ENCODE peak calls at places on chromosomes 6 and 20, in four cellular contexts. One of them, this sample, is unnamed.

GRCh38 chr6:7758456-7758855 is 32.6 kb downstream of the BMP6 start:
- DNase-seq in fibroblast of the aortic adventitia: peak
- DNase-seq in HCT116: peak
- DNase-seq in right atrium auricular region: no peak
- DNase-seq in this sample: no peak

GRCh38 chr20:37276494-37277252 is 12.8 kb upstream of the MANBAL start:
- DNase-seq in fibroblast of the aortic adventitia: peak
- DNase-seq in HCT116: no peak
- DNase-seq in right atrium auricular region: no peak
- DNase-seq in this sample: no peak

GRCh38 chr6:15654250-15654649 is 8.6 kb downstream of the DTNBP1 start:
- DNase-seq in fibroblast of the aortic adventitia: no peak
- DNase-seq in HCT116: no peak
- DNase-seq in right atrium auricular region: no peak
- DNase-seq in this sample: no peak

GRCh38 chr6:79686698-79687309 is 55.7 kb downstream of the SH3BGRL2 start:
- DNase-seq in fibroblast of the aortic adventitia: no peak
- DNase-seq in HCT116: no peak
- DNase-seq in right atrium auricular region: no peak
- DNase-seq in this sample: no peak

GRCh38 chr6:169238766-169239165 is 14.9 kb downstream of the THBS2 start:
- DNase-seq in fibroblast of the aortic adventitia: no peak
- DNase-seq in HCT116: no peak
- DNase-seq in right atrium auricular region: no peak
- DNase-seq in this sample: no peak

GRCh38 chr20:21166801-21167200 is 40.9 kb downstream of the KIZ start:
- DNase-seq in fibroblast of the aortic adventitia: no peak
- DNase-seq in HCT116: no peak
- DNase-seq in right atrium auricular region: no peak
- DNase-seq in this sample: no peak

GRCh38 chr6:167760979-167761793 is 65.5 kb upstream of the AFDN start:
- DNase-seq in fibroblast of the aortic adventitia: peak
- DNase-seq in HCT116: no peak
- DNase-seq in right atrium auricular region: peak
- DNase-seq in this sample: no peak

GRCh38 chr20:53872081-53872541 is 198.3 kb downstream of the BCAS1 start:
- DNase-seq in fibroblast of the aortic adventitia: peak
- DNase-seq in HCT116: no peak
- DNase-seq in right atrium auricular region: no peak
- DNase-seq in this sample: no peak

GRCh38 chr6:312704-313485 is 20.6 kb downstream of the DUSP22 start:
- DNase-seq in fibroblast of the aortic adventitia: no peak
- DNase-seq in HCT116: no peak
- DNase-seq in right atrium auricular region: no peak
- DNase-seq in this sample: no peak

GRCh38 chr6:10837692-10837996 is 695 bp downstream of the MAK start:
- DNase-seq in fibroblast of the aortic adventitia: peak
- DNase-seq in HCT116: no peak
- DNase-seq in right atrium auricular region: no peak
- DNase-seq in this sample: no peak

GRCh38 chr6:160960067-160960466 is 31.5 kb upstream of the MAP3K4 start:
- DNase-seq in fibroblast of the aortic adventitia: no peak
- DNase-seq in HCT116: no peak
- DNase-seq in right atrium auricular region: no peak
- DNase-seq in this sample: no peak

GRCh38 chr20:56897318-56897962 is 268.3 kb downstream of the TFAP2C start:
- DNase-seq in fibroblast of the aortic adventitia: no peak
- DNase-seq in HCT116: no peak
- DNase-seq in right atrium auricular region: no peak
- DNase-seq in this sample: no peak

GRCh38 chr20:43548273-43548880 is 10.4 kb upstream of the SGK2 start:
- DNase-seq in fibroblast of the aortic adventitia: no peak
- DNase-seq in HCT116: no peak
- DNase-seq in right atrium auricular region: no peak
- DNase-seq in this sample: no peak

GRCh38 chr6:42962502-42963178 is 2.1 kb downstream of the GNMT start:
- DNase-seq in fibroblast of the aortic adventitia: no peak
- DNase-seq in HCT116: no peak
- DNase-seq in right atrium auricular region: no peak
- DNase-seq in this sample: no peak

GRCh38 chr6:37940074-37940847 is 120.7 kb downstream of the ZFAND3 start:
- DNase-seq in fibroblast of the aortic adventitia: peak
- DNase-seq in HCT116: no peak
- DNase-seq in right atrium auricular region: no peak
- DNase-seq in this sample: no peak

GRCh38 chr20:6768228-6769185 is 1.0 kb downstream of the BMP2 start:
- DNase-seq in fibroblast of the aortic adventitia: peak
- DNase-seq in HCT116: no peak
- DNase-seq in right atrium auricular region: peak
- DNase-seq in this sample: no peak

GRCh38 chr20:37669062-37669772 is 24.6 kb upstream of the CTNNBL1 start:
- DNase-seq in fibroblast of the aortic adventitia: no peak
- DNase-seq in HCT116: no peak
- DNase-seq in right atrium auricular region: no peak
- DNase-seq in this sample: no peak

GRCh38 chr6:134640229-134640628 is 309.7 kb downstream of the ALDH8A1 start:
- DNase-seq in fibroblast of the aortic adventitia: no peak
- DNase-seq in HCT116: no peak
- DNase-seq in right atrium auricular region: no peak
- DNase-seq in this sample: no peak

GRCh38 chr20:11753155-11753554 is 164.5 kb upstream of the BTBD3 start:
- DNase-seq in fibroblast of the aortic adventitia: no peak
- DNase-seq in HCT116: no peak
- DNase-seq in right atrium auricular region: no peak
- DNase-seq in this sample: no peak

GRCh38 chr6:154732538-154732823 is 735 bp upstream of the SCAF8 start:
- DNase-seq in fibroblast of the aortic adventitia: no peak
- DNase-seq in HCT116: no peak
- DNase-seq in right atrium auricular region: no peak
- DNase-seq in this sample: no peak

GRCh38 chr6:45522486-45522885 is 144.8 kb upstream of the SUPT3H start:
- DNase-seq in fibroblast of the aortic adventitia: no peak
- DNase-seq in HCT116: no peak
- DNase-seq in right atrium auricular region: no peak
- DNase-seq in this sample: no peak

GRCh38 chr6:160767019-160767646 is 65.1 kb downstream of the PLG start:
- DNase-seq in fibroblast of the aortic adventitia: peak
- DNase-seq in HCT116: no peak
- DNase-seq in right atrium auricular region: peak
- DNase-seq in this sample: peak

GRCh38 chr20:38167851-38168760 is 3.0 kb upstream of the TGM2 start:
- DNase-seq in fibroblast of the aortic adventitia: peak
- DNase-seq in HCT116: no peak
- DNase-seq in right atrium auricular region: peak
- DNase-seq in this sample: no peak

GRCh38 chr20:23626040-23626620 is 11.6 kb downstream of the CST3 start:
- DNase-seq in fibroblast of the aortic adventitia: no peak
- DNase-seq in HCT116: no peak
- DNase-seq in right atrium auricular region: no peak
- DNase-seq in this sample: no peak

GRCh38 chr6:48615041-48615440 is 504.0 kb upstream of the PTCHD4 start:
- DNase-seq in fibroblast of the aortic adventitia: peak
- DNase-seq in HCT116: no peak
- DNase-seq in right atrium auricular region: no peak
- DNase-seq in this sample: no peak

GRCh38 chr6:94510877-94511276 is 1066.5 kb upstream of the MANEA start:
- DNase-seq in fibroblast of the aortic adventitia: no peak
- DNase-seq in HCT116: no peak
- DNase-seq in right atrium auricular region: no peak
- DNase-seq in this sample: peak

GRCh38 chr6:99119109-99120031 is 171.6 kb upstream of the FBXL4 start:
- DNase-seq in fibroblast of the aortic adventitia: peak
- DNase-seq in HCT116: peak
- DNase-seq in right atrium auricular region: no peak
- DNase-seq in this sample: no peak

GRCh38 chr20:31760457-31761240 is 21.6 kb downstream of the TPX2 start:
- DNase-seq in fibroblast of the aortic adventitia: peak
- DNase-seq in HCT116: no peak
- DNase-seq in right atrium auricular region: no peak
- DNase-seq in this sample: no peak

GRCh38 chr6:119308048-119308570 is 41.5 kb downstream of the MAN1A1 start:
- DNase-seq in fibroblast of the aortic adventitia: peak
- DNase-seq in HCT116: peak
- DNase-seq in right atrium auricular region: no peak
- DNase-seq in this sample: no peak

GRCh38 chr6:55449219-55449618 is 122.0 kb downstream of the GFRAL start:
- DNase-seq in fibroblast of the aortic adventitia: no peak
- DNase-seq in HCT116: no peak
- DNase-seq in right atrium auricular region: no peak
- DNase-seq in this sample: no peak

GRCh38 chr6:116633685-116634084 is 17.4 kb downstream of the RSPH4A start:
- DNase-seq in fibroblast of the aortic adventitia: no peak
- DNase-seq in HCT116: no peak
- DNase-seq in right atrium auricular region: no peak
- DNase-seq in this sample: no peak
- TF ChIP-seq CTCF in fibroblast of the aortic adventitia: peak
- TF ChIP-seq CTCF in HCT116: peak
- TF ChIP-seq CTCF in right atrium auricular region: no peak
- TF ChIP-seq CTCF in this sample: no peak

GRCh38 chr6:105164418-105164817 is 15.4 kb downstream of the POPDC3 start:
- DNase-seq in fibroblast of the aortic adventitia: peak
- DNase-seq in HCT116: no peak
- DNase-seq in right atrium auricular region: no peak
- DNase-seq in this sample: no peak
- TF ChIP-seq CTCF in fibroblast of the aortic adventitia: no peak
- TF ChIP-seq CTCF in HCT116: no peak
- TF ChIP-seq CTCF in right atrium auricular region: no peak
- TF ChIP-seq CTCF in this sample: no peak

GRCh38 chr6:116447496-116448011 is 13.6 kb upstream of the CALHM6 start:
- DNase-seq in fibroblast of the aortic adventitia: peak
- DNase-seq in HCT116: no peak
- DNase-seq in right atrium auricular region: no peak
- DNase-seq in this sample: no peak
- TF ChIP-seq CTCF in fibroblast of the aortic adventitia: no peak
- TF ChIP-seq CTCF in HCT116: no peak
- TF ChIP-seq CTCF in right atrium auricular region: peak
- TF ChIP-seq CTCF in this sample: peak

GRCh38 chr6:128554302-128554701 is 33.9 kb upstream of the PTPRK start:
- DNase-seq in fibroblast of the aortic adventitia: peak
- DNase-seq in HCT116: peak
- DNase-seq in right atrium auricular region: no peak
- DNase-seq in this sample: no peak
- TF ChIP-seq CTCF in fibroblast of the aortic adventitia: peak
- TF ChIP-seq CTCF in HCT116: peak
- TF ChIP-seq CTCF in right atrium auricular region: peak
- TF ChIP-seq CTCF in this sample: peak

DNA sequence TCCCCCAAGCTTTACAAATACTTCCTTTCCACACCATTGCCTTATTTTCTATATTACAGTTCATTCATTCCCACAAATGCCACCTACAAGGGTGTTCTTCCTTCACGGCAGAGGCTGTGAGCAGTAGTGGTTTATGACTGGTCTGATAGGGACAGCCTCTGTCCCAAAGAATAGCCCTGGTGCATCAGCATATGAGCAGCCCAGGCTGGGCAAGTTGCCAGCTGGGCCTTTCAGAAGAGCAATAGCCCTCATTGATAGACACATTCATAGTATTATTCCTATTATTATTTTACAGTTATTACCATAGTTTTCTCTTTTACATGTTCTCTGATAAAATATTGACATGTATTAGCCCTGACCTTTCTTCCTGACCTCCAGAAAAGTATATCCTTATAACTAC is 149.9 kb downstream of the MMS22L start:
- DNase-seq in fibroblast of the aortic adventitia: no peak
- DNase-seq in HCT116: no peak
- DNase-seq in right atrium auricular region: no peak
- DNase-seq in this sample: no peak
- TF ChIP-seq CTCF in fibroblast of the aortic adventitia: no peak
- TF ChIP-seq CTCF in HCT116: no peak
- TF ChIP-seq CTCF in right atrium auricular region: no peak
- TF ChIP-seq CTCF in this sample: no peak

DNA sequence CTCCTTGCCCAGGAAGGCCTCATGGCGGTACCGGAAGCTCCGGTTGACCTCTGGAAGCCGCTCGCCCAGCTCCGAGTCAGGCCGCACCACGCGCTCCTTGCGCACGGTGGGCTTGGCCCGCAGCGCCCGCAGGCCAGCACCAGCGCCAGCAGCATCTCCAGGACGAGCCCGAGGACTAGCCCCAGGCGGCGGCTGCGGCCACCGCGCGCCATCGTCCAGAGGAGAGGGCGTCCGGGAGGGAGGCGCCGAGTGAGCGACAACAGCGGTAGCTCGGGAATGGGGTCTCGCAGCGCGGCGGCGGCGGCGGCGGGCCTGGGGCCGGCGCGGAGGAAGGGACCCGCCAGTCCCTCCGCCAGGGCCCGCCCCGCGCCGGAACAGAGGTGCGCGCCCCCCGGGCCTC is 27.6 kb upstream of the CGA start:
- DNase-seq in fibroblast of the aortic adventitia: no peak
- DNase-seq in HCT116: no peak
- DNase-seq in right atrium auricular region: no peak
- DNase-seq in this sample: no peak
- TF ChIP-seq CTCF in fibroblast of the aortic adventitia: no peak
- TF ChIP-seq CTCF in HCT116: no peak
- TF ChIP-seq CTCF in right atrium auricular region: no peak
- TF ChIP-seq CTCF in this sample: no peak

GRCh38 chr6:50185006-50185405 is 135.3 kb upstream of the DEFB112 start:
- DNase-seq in fibroblast of the aortic adventitia: no peak
- DNase-seq in HCT116: no peak
- DNase-seq in right atrium auricular region: no peak
- DNase-seq in this sample: no peak
- TF ChIP-seq CTCF in fibroblast of the aortic adventitia: no peak
- TF ChIP-seq CTCF in HCT116: no peak
- TF ChIP-seq CTCF in right atrium auricular region: no peak
- TF ChIP-seq CTCF in this sample: peak

This sample was measured in osteocyte.